ENCODE peak calls at places on chromosomes 13 and 19, in seven cellular contexts. P is left cardiac atrium, D is EH, F is psoas muscle, L is sigmoid colon, T is colonic mucosa, J is cerebellum. E is an unnamed sample.

GRCh38 chr13:42883771-42884170 is 102.4 kb downstream of the FAM216B start:
- DNase-seq in J (peak; percentile 6), P (no peak), F (peak; percentile 60), D (peak; percentile 79), T (peak; percentile 23), L (no peak), E (peak; percentile 11)

GRCh38 chr19:43651758-43652545 is 12.3 kb upstream of the CADM4 start:
- DNase-seq in F (peak; percentile 60), L (peak; percentile 80), P (no peak), D (peak; percentile 69), J (peak; percentile 85), T (peak; percentile 61), E (peak; percentile 88)

GRCh38 chr19:18294467-18294864 is 13.0 kb upstream of the JUND start:
- DNase-seq in F (peak; percentile 75), J (no peak), L (no peak), P (peak; percentile 73), T (no peak), D (no peak), E (no peak)

GRCh38 chr19:19342086-19343015 is 21.7 kb downstream of the MAU2 start:
- DNase-seq in T (peak; percentile 68), D (peak; percentile 54), F (peak; percentile 81), L (no peak), J (peak; percentile 61), P (peak; percentile 54), E (peak; percentile 53)

GRCh38 chr13:23344923-23345322 is 88.6 kb downstream of the SACS start:
- DNase-seq in L (no peak), J (no peak), F (no peak), P (no peak), T (no peak), D (no peak), E (no peak)

GRCh38 chr19:5787554-5788182 is 3.1 kb upstream of the PRR22 start:
- DNase-seq in P (no peak), T (no peak), F (no peak), D (no peak), J (no peak), L (peak; percentile 65), E (no peak)

GRCh38 chr19:41626877-41627276 is at the start of gene CEACAM4:
- DNase-seq in D (no peak), L (no peak), F (peak; percentile 56), P (no peak), T (no peak), J (no peak), E (no peak)

GRCh38 chr13:79779761-79780160 is 298.8 kb downstream of the NDFIP2 start:
- DNase-seq in J (no peak), D (peak; percentile 53), L (peak; percentile 69), F (peak; percentile 64), T (peak; percentile 43), P (peak; percentile 24), E (no peak)

GRCh38 chr19:46431824-46432223 is 3.1 kb upstream of the PNMA8C start:
- DNase-seq in L (no peak), D (no peak), J (no peak), F (no peak), P (no peak), T (no peak), E (no peak)

GRCh38 chr19:12156254-12157058 is at the start of gene ZNF625:
- DNase-seq in P (peak; percentile 91), L (peak; percentile 94), T (peak; percentile 92), J (peak; percentile 95), D (peak; percentile 93), F (peak; percentile 81), E (peak; percentile 97)

GRCh38 chr19:14391156-14391821 is 10.0 kb downstream of the ADGRE5 start:
- DNase-seq in D (no peak), L (no peak), F (no peak), J (no peak), P (no peak), T (no peak), E (no peak)

GRCh38 chr19:1085676-1086442 is 9.3 kb downstream of the POLR2E start:
- DNase-seq in F (peak; percentile 59), P (no peak), T (no peak), J (no peak), D (no peak), L (no peak), E (no peak)

GRCh38 chr19:46890423-46891170 is 29.8 kb downstream of the ARHGAP35 start:
- DNase-seq in F (no peak), L (no peak), J (no peak), P (no peak), T (peak; percentile 45), D (peak; percentile 97), E (peak; percentile 49)

GRCh38 chr19:32317045-32317444 is 28.4 kb upstream of the ZNF507 start:
- DNase-seq in F (no peak), L (no peak), T (no peak), P (no peak), D (no peak), J (no peak), E (no peak)

GRCh38 chr13:110290811-110291210 is 16.1 kb downstream of the COL4A1 start:
- DNase-seq in F (no peak), P (no peak), T (no peak), L (peak; percentile 65), D (no peak), J (no peak), E (no peak)

GRCh38 chr13:33322474-33322827 is 36.9 kb upstream of the STARD13 start:
- DNase-seq in T (no peak), L (peak; percentile 83), P (peak; percentile 42), J (no peak), D (peak; percentile 80), F (peak; percentile 61), E (no peak)

GRCh38 chr13:99542788-99543406 is 41.6 kb downstream of the TM9SF2 start:
- DNase-seq in P (no peak), D (no peak), F (no peak), J (no peak), T (no peak), L (no peak), E (no peak)

GRCh38 chr13:44768233-44768632 is 192.1 kb upstream of the TSC22D1 start:
- DNase-seq in F (no peak), T (no peak), J (no peak), P (no peak), L (no peak), D (no peak), E (no peak)

GRCh38 chr13:43058318-43058674 is 34.9 kb downstream of the DNAJC15 start:
- DNase-seq in T (peak; percentile 70), J (no peak), F (no peak), P (no peak), D (peak; percentile 99), L (no peak), E (no peak)

GRCh38 chr19:43499042-43499441 is 5.5 kb downstream of the PHLDB3 start:
- DNase-seq in J (no peak), L (no peak), T (no peak), F (no peak), D (no peak), P (no peak), E (no peak)

GRCh38 chr19:35935911-35936737 is at the start of gene LRFN3:
- DNase-seq in T (peak; percentile 83), P (peak; percentile 85), L (peak; percentile 87), F (peak; percentile 80), J (peak; percentile 92), D (peak; percentile 75), E (peak; percentile 87)

GRCh38 chr19:13089139-13089856 is 13.4 kb downstream of the LYL1 start:
- DNase-seq in D (no peak), T (no peak), F (no peak), L (no peak), J (no peak), P (no peak), E (peak; percentile 56)

GRCh38 chr13:33434676-33435075 is 149.1 kb upstream of the STARD13 start:
- DNase-seq in D (no peak), T (no peak), L (no peak), P (no peak), J (no peak), F (no peak), E (no peak)

E was measured in G401.